ENCODE peak calls at places on chromosomes 7 and 10, in nine cellular contexts. E is AG04450, F is AG10803, N is HCT116, T is ovary, X is PC-3, K is BJ, S is fibroblast of mammary gland, Q is breast epithelium. M is an unnamed sample.

GRCh38 chr7:28163955-28164354 is 16.6 kb downstream of the JAZF1 start:
- DNase-seq in E (peak; percentile 86), F (peak; percentile 97), N (no peak), T (no peak), X (no peak), K (no peak), S (peak; percentile 88), Q (no peak), M (no peak)

GRCh38 chr7:138064856-138065357 is 11.4 kb upstream of the AKR1D1 start:
- DNase-seq in E (no peak), F (peak; percentile 69), N (no peak), T (no peak), X (no peak), K (peak; percentile 1), S (peak; percentile 70), Q (no peak), M (no peak)

GRCh38 chr7:93142127-93142526 is 6.1 kb downstream of the SAMD9L start:
- DNase-seq in E (no peak), F (no peak), N (no peak), T (no peak), X (peak; percentile 46), K (no peak), S (peak; percentile 4), Q (no peak), M (no peak)

GRCh38 chr7:3510101-3511020 is 209.3 kb downstream of the SDK1 start:
- DNase-seq in E (no peak), F (no peak), N (no peak), T (no peak), X (no peak), K (no peak), S (no peak), Q (no peak), M (peak; percentile 2)

GRCh38 chr7:96120856-96121255 is 201.0 kb downstream of the SLC25A13 start:
- DNase-seq in E (no peak), F (peak; percentile 15), N (no peak), T (no peak), X (no peak), K (no peak), S (peak; percentile 30), Q (no peak), M (no peak)

GRCh38 chr10:15725603-15726002 is 5.9 kb upstream of the ITGA8 start:
- DNase-seq in E (peak; percentile 38), F (peak; percentile 72), N (peak; percentile 27), T (peak; percentile 45), X (peak; percentile 48), K (no peak), S (peak; percentile 73), Q (no peak), M (peak; percentile 36)

GRCh38 chr10:17479822-17480221 is 25.4 kb upstream of the ST8SIA6 start:
- DNase-seq in E (no peak), F (no peak), N (no peak), T (no peak), X (no peak), K (no peak), S (no peak), Q (no peak), M (no peak)

GRCh38 chr10:90589825-90590224 is 268.0 kb downstream of the HTR7 start:
- DNase-seq in E (no peak), F (no peak), N (no peak), T (no peak), X (no peak), K (no peak), S (peak; percentile 34), Q (no peak), M (no peak)

GRCh38 chr10:29389493-29389892 is 100.6 kb downstream of the LYZL1 start:
- DNase-seq in E (no peak), F (no peak), N (no peak), T (no peak), X (no peak), K (no peak), S (no peak), Q (no peak), M (no peak)

GRCh38 chr7:6479067-6479466 is 31.3 kb upstream of the DAGLB start:
- DNase-seq in E (no peak), F (no peak), N (no peak), T (no peak), X (no peak), K (no peak), S (no peak), Q (no peak), M (peak; percentile 47)

GRCh38 chr7:6481445-6481844 is 33.7 kb upstream of the DAGLB start:
- DNase-seq in E (no peak), F (no peak), N (no peak), T (no peak), X (no peak), K (no peak), S (no peak), Q (no peak), M (no peak)

GRCh38 chr7:6480323-6480660 is 32.5 kb upstream of the DAGLB start:
- DNase-seq in E (no peak), F (peak; percentile 15), N (no peak), T (no peak), X (no peak), K (no peak), S (no peak), Q (no peak), M (no peak)

GRCh38 chr7:6482307-6482706 is 34.6 kb upstream of the DAGLB start:
- DNase-seq in E (no peak), F (no peak), N (no peak), T (no peak), X (peak; percentile 14), K (no peak), S (no peak), Q (no peak), M (no peak)

GRCh38 chr7:6482743-6483119 is 35.0 kb upstream of the DAGLB start:
- DNase-seq in E (no peak), F (no peak), N (no peak), T (no peak), X (no peak), K (no peak), S (no peak), Q (no peak), M (no peak)
- H3K4me3 ChIP-seq in E (peak overlapping the region; percentile 88), F (peak overlapping the region; percentile 91), N (peak overlapping the region; percentile 76), T (peak overlapping the region; percentile 86), X (peak overlapping the region; percentile 100), K (peak overlapping the region; percentile 97), S (peak overlapping the region; percentile 91), Q (peak overlapping the region; percentile 88), M (peak overlapping the region; percentile 97)

DNA sequence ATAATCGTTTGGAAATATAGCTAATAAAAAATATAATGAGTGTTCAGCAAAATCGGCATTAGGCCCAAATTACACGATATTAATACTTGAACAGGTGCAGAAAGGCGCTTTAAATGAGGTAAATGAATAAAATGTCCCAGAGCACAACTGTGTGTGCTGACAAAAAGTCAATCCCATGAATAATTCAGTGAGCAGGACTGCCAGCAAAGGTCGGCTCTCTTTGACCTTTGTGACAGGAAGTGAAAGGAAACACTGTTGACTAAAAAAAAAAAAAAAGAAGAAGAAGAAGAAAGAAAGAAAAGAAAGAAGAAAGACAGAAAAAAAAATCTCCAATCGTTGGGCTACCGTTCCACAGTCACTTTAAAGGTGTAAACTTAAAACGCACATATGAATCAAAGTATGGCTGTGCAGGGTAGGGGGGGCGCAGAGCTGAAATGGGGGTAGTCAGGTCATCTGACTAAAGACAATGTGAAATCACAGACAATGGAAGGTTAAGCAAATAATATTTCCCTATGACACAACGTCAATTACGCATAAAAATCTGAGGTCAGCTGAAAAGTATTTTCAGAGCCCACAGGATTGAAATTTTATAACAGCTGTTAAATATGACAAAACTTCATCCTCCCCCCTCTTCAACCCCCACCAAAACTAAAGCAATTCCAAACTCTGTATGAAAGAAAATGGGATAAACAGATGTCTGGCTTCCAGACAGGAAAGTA is 11.1 kb downstream of the EBF3 start:
- DNase-seq in E (no peak), F (peak; percentile 87), N (no peak), T (no peak), X (no peak), K (no peak), S (peak; percentile 74), Q (no peak), M (no peak)
- H3K4me3 ChIP-seq in E (no peak overlapping the region), F (no peak overlapping the region), N (no peak overlapping the region), T (no peak overlapping the region), X (no peak overlapping the region), K (no peak overlapping the region), S (no peak overlapping the region), Q (no peak overlapping the region), M (no peak overlapping the region)

DNA sequence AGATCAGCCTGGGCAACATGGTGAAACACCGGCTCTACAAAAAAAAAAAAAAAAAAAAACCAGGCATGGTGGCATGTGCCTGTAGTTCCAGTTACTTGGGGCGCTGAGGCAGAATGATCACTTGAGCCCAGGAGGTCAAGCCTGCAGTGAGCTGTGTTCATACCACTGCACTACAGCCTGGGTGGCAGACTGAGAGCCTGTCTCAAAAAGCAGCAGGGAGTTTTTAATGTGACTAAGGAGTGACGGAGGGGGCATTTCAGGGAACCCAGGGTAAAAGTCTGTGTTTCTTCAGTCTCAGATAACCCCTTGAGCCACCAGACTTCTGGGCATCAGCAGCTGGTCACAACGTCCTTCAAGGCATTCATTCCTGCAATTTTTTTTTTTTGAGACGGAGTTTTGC is 2.2 kb upstream of the C10orf95 start:
- DNase-seq in E (no peak), F (no peak), N (no peak), T (no peak), X (no peak), K (no peak), S (no peak), Q (no peak), M (no peak)
- H3K4me3 ChIP-seq in E (no peak overlapping the region), F (no peak overlapping the region), N (no peak overlapping the region), T (no peak overlapping the region), X (no peak overlapping the region), K (no peak overlapping the region), S (no peak overlapping the region), Q (no peak overlapping the region), M (no peak overlapping the region)

GRCh38 chr7:17934612-17935247 is 5.6 kb downstream of the SNX13 start:
- DNase-seq in E (no peak), F (no peak), N (no peak), T (no peak), X (no peak), K (no peak), S (no peak), Q (no peak), M (no peak)

GRCh38 chr7:17936321-17936720 is 4.0 kb downstream of the SNX13 start:
- DNase-seq in E (no peak), F (no peak), N (no peak), T (no peak), X (no peak), K (no peak), S (no peak), Q (no peak), M (no peak)

GRCh38 chr7:17932770-17933169 is 7.5 kb downstream of the SNX13 start:
- DNase-seq in E (no peak), F (no peak), N (no peak), T (no peak), X (no peak), K (no peak), S (no peak), Q (no peak), M (no peak)

GRCh38 chr7:17931069-17931468 is 9.2 kb downstream of the SNX13 start:
- DNase-seq in E (no peak), F (no peak), N (no peak), T (no peak), X (no peak), K (no peak), S (no peak), Q (no peak), M (no peak)

DNA sequence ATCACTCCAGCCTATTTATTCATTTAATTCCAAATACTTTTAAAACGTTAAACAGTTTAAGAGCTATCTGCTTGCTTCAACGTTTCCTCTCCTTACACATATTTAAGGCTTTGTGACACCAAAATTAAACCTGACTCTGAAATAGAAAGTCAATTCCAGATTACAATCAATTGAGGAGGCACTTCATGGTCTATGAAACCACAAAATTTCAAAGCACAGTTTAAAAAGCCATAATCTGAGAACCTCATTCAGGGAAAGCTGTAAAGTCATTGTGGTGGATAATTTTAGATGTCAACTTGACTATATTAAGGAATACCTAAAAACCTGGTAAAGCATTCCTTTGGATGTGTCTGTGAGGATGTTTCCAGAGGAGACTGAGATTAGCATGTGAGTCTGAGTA is 6.2 kb downstream of the SNX13 start:
- DNase-seq in E (no peak), F (no peak), N (no peak), T (no peak), X (no peak), K (no peak), S (no peak), Q (no peak), M (no peak)
- H3K4me3 ChIP-seq in E (no peak overlapping the region), F (no peak overlapping the region), N (no peak overlapping the region), T (no peak overlapping the region), X (no peak overlapping the region), K (no peak overlapping the region), S (no peak overlapping the region), Q (no peak overlapping the region), M (no peak overlapping the region)